ENCODE peak calls at places on chromosomes 2 and 18, in six cellular contexts. L is thoracic aorta, E is amniotic stem cell, A is A549, P is HEK293T, S is B cell. Y is an unnamed sample.

GRCh38 chr18:23283933-23284430 is 148.7 kb downstream of the CABLES1 start:
- DNase-seq in L (no peak), A (peak), S (no peak), E (no peak), P (no peak), Y (no peak)

GRCh38 chr2:85257359-85258193 is 70.2 kb downstream of the TGOLN2 start:
- DNase-seq in S (no peak), E (no peak), P (no peak), L (no peak), A (no peak), Y (no peak)

GRCh38 chr2:190468814-190469569 is 60.8 kb downstream of the MFSD6 start:
- DNase-seq in A (peak), P (peak), E (peak), S (no peak), L (peak), Y (no peak)

GRCh38 chr2:29443627-29444026 is 328.4 kb downstream of the CLIP4 start:
- DNase-seq in A (no peak), S (no peak), E (no peak), P (no peak), L (no peak), Y (no peak)

GRCh38 chr2:14420851-14421250 is 211.7 kb upstream of the LRATD1 start:
- DNase-seq in A (no peak), S (no peak), P (no peak), E (no peak), L (no peak), Y (no peak)

GRCh38 chr2:10120158-10120937 is 2.2 kb upstream of the RRM2 start:
- DNase-seq in P (peak), S (peak), A (peak), L (peak), E (peak), Y (peak)

GRCh38 chr18:59907660-59908059 is 7.9 kb downstream of the PMAIP1 start:
- DNase-seq in E (no peak), S (no peak), L (no peak), P (no peak), A (no peak), Y (no peak)

GRCh38 chr18:30440351-30440750 is 602.2 kb downstream of the DSC3 start:
- DNase-seq in L (no peak), A (no peak), S (no peak), P (no peak), E (no peak), Y (no peak)

GRCh38 chr2:165905854-165906253 is 47.7 kb downstream of the TTC21B start:
- DNase-seq in L (no peak), A (no peak), S (no peak), P (no peak), E (no peak), Y (no peak)

GRCh38 chr18:78327643-78328042 is 652.0 kb upstream of the SALL3 start:
- DNase-seq in P (no peak), L (no peak), A (no peak), S (no peak), E (no peak), Y (no peak)

GRCh38 chr2:101999122-101999789 is 7.5 kb downstream of the IL1R2 start:
- DNase-seq in A (peak), L (no peak), P (no peak), S (no peak), E (no peak), Y (no peak)

GRCh38 chr2:23524261-23524706 is 139.3 kb downstream of the KLHL29 start:
- DNase-seq in S (no peak), L (peak), E (peak), A (no peak), P (no peak), Y (no peak)